ENCODE peak calls at places on chromosomes 3 and 15, in four cellular contexts. L is SK-N-SH, C is GM12892, W is H1. K is an unnamed sample.

GRCh38 chr15:89419370-89419984 is 76.9 kb downstream of the RHCG start:
- DNase-seq in L (no peak), C (no peak), W (no peak), K (no peak)

GRCh38 chr15:57806003-57806402 is 99.5 kb downstream of the POLR2M start:
- DNase-seq in L (peak; percentile 38), C (no peak), W (no peak), K (no peak)

GRCh38 chr3:128496602-128497304 is 3.8 kb upstream of the GATA2 start:
- DNase-seq in L (peak; percentile 73), C (no peak), W (no peak), K (no peak)

GRCh38 chr3:16482770-16483531 is 30.5 kb downstream of the RFTN1 start:
- DNase-seq in L (no peak), C (no peak), W (peak; percentile 64), K (no peak)

GRCh38 chr3:116770815-116771450 is 61.4 kb downstream of the TUSC7 start:
- DNase-seq in L (peak; percentile 55), C (peak; percentile 9), W (peak; percentile 60), K (peak; percentile 17)

GRCh38 chr15:101128696-101129095 is 123.2 kb downstream of the CHSY1 start:
- DNase-seq in L (no peak), C (no peak), W (no peak), K (no peak)

GRCh38 chr15:93028632-93029612 is 60.1 kb downstream of the RGMA start:
- DNase-seq in L (no peak), C (no peak), W (no peak), K (no peak)

GRCh38 chr15:32843211-32843907 is 125.6 kb downstream of the GREM1 start:
- DNase-seq in L (no peak), C (no peak), W (no peak), K (no peak)

GRCh38 chr3:159828542-159828943 is 160.1 kb upstream of the IL12A start:
- DNase-seq in L (peak; percentile 74), C (no peak), W (no peak), K (peak; percentile 21)

GRCh38 chr3:58999134-58999778 is 50.6 kb downstream of the CFAP20DC start:
- DNase-seq in L (no peak), C (no peak), W (no peak), K (no peak)

GRCh38 chr15:85607842-85608241 is 186.9 kb downstream of the KLHL25 start:
- DNase-seq in L (no peak), C (no peak), W (no peak), K (no peak)

GRCh38 chr3:13018039-13018431 is 55.2 kb downstream of the IQSEC1 start:
- DNase-seq in L (peak; percentile 87), C (no peak), W (no peak), K (no peak)

GRCh38 chr3:140376136-140376889 is 301.6 kb upstream of the TRIM42 start:
- DNase-seq in L (no peak), C (no peak), W (no peak), K (no peak)

GRCh38 chr15:23857028-23857641 is 170.0 kb upstream of the NDN start:
- DNase-seq in L (peak; percentile 30), C (no peak), W (no peak), K (no peak)

GRCh38 chr3:38739396-38739689 is 76.7 kb downstream of the SCN10A start:
- DNase-seq in L (no peak), C (no peak), W (no peak), K (no peak)

GRCh38 chr3:45950686-45951600 is 7.7 kb downstream of the CXCR6 start:
- DNase-seq in L (no peak), C (no peak), W (no peak), K (no peak)

GRCh38 chr15:81851307-81851706 is 194.5 kb downstream of the MEX3B start:
- DNase-seq in L (no peak), C (no peak), W (no peak), K (no peak)

GRCh38 chr15:51030649-51031316 is 63.9 kb downstream of the TNFAIP8L3 start:
- DNase-seq in L (no peak), C (no peak), W (no peak), K (no peak)

GRCh38 chr3:76436895-76437294 is 603.0 kb upstream of the ROBO2 start:
- DNase-seq in L (no peak), C (no peak), W (no peak), K (no peak)

GRCh38 chr3:49771340-49771938 is 14.9 kb downstream of the IP6K1 start:
- DNase-seq in L (no peak), C (no peak), W (no peak), K (no peak)

GRCh38 chr3:161070252-161070930 is 34.8 kb downstream of the B3GALNT1 start:
- DNase-seq in L (no peak), C (no peak), W (no peak), K (no peak)

GRCh38 chr15:80984856-80985255 is 4.8 kb downstream of the MESD start:
- DNase-seq in L (no peak), C (no peak), W (no peak), K (no peak)

GRCh38 chr3:48273594-48274211 is 32.8 kb downstream of the ZNF589 start:
- DNase-seq in L (peak; percentile 85), C (peak; percentile 60), W (peak; percentile 39), K (peak; percentile 56)

GRCh38 chr3:19937459-19938362 is 3.7 kb upstream of the EFHB start:
- DNase-seq in L (no peak), C (no peak), W (no peak), K (no peak)

GRCh38 chr3:179885950-179886349 is 150.8 kb downstream of the PEX5L start:
- DNase-seq in L (no peak), C (no peak), W (no peak), K (no peak)

GRCh38 chr3:182921665-182922355 is 58.5 kb downstream of the DCUN1D1 start:
- DNase-seq in L (no peak), C (no peak), W (no peak), K (no peak)

GRCh38 chr3:182919866-182920357 is 60.4 kb downstream of the DCUN1D1 start:
- DNase-seq in L (no peak), C (no peak), W (no peak), K (no peak)

GRCh38 chr3:182925330-182925943 is 54.9 kb downstream of the DCUN1D1 start:
- DNase-seq in L (no peak), C (peak; percentile 29), W (no peak), K (peak; percentile 8)

GRCh38 chr3:182917134-182917533 is 63.2 kb downstream of the DCUN1D1 start:
- DNase-seq in L (no peak), C (no peak), W (no peak), K (no peak)

DNA sequence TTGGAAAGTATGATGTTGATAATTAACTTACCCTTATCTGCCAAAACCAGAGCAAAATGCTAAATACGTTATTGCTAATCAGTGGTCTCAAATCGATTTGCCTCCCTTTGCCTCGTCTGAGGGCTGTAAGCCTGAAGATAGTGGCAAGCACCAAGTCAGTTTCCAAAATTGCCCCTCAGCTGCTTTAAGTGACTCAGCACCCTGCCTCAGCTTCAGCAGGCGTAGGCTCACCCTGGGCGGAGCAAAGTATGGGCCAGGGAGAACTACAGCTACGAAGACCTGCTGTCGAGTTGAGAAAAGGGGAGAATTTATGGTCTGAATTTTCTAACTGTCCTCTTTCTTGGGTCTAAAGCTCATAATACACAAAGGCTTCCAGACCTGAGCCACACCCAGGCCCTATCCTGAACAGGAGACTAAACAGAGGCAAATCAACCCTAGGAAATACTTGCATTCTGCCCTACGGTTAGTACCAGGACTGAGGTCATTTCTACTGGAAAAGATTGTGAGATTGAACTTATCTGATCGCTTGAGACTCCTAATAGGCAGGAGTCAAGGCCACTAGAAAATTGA is 59.7 kb downstream of the DCUN1D1 start:
- DNase-seq in L (no peak), C (no peak), W (peak; percentile 23), K (no peak)
- TF ChIP-seq TAF1 in L (no peak), C (no peak), W (no peak), K (no peak)

GRCh38 chr3:31230425-31230824 is 302.3 kb upstream of the STT3B start:
- DNase-seq in L (no peak), C (no peak), W (no peak), K (no peak)

GRCh38 chr3:31230834-31231233 is 301.9 kb upstream of the STT3B start:
- DNase-seq in L (no peak), C (no peak), W (no peak), K (no peak)

GRCh38 chr3:31235062-31235704 is 297.5 kb upstream of the STT3B start:
- DNase-seq in L (peak; percentile 75), C (no peak), W (no peak), K (no peak)

GRCh38 chr3:31232049-31233040 is 300.4 kb upstream of the STT3B start:
- DNase-seq in L (no peak), C (no peak), W (no peak), K (no peak)

DNA sequence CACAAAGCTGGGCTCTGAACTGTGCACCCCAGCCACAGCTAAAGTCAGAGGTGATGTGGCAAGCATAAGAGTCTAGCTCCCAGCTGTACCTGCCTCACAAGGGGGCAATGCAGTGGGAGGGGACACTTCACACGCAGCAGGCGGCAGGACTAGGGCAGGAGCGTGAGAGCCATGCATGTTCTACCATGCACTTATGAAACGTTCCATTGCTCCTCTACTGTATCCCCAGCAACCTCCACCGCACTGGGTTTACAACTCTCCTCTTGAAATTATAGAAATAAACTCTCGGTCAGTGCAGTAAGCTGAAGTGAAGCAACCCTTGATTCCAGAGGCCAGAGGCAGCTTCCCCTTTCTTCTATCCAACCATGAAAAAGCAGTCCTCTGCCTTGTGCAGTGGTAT is 298.6 kb upstream of the STT3B start:
- DNase-seq in L (peak; percentile 8), C (no peak), W (no peak), K (no peak)
- TF ChIP-seq TAF1 in L (no peak), C (no peak), W (no peak), K (no peak)

GRCh38 chr3:174409085-174409743 is 449.9 kb upstream of the NAALADL2 start:
- DNase-seq in L (peak; percentile 12), C (no peak), W (no peak), K (no peak)
- TF ChIP-seq TAF1 in L (no peak), C (no peak), W (no peak), K (no peak)

GRCh38 chr3:129622933-129623332 is 16.5 kb upstream of the PLXND1 start:
- DNase-seq in L (no peak), C (no peak), W (no peak), K (no peak)

GRCh38 chr3:129624347-129625070 is 18.0 kb upstream of the PLXND1 start:
- DNase-seq in L (no peak), C (no peak), W (no peak), K (no peak)

GRCh38 chr3:129625071-129625874 is 18.8 kb upstream of the PLXND1 start:
- DNase-seq in L (peak; percentile 47), C (peak; percentile 19), W (no peak), K (peak; percentile 15)

GRCh38 chr3:129622418-129622872 is 16.0 kb upstream of the PLXND1 start:
- DNase-seq in L (no peak), C (no peak), W (no peak), K (no peak)

DNA sequence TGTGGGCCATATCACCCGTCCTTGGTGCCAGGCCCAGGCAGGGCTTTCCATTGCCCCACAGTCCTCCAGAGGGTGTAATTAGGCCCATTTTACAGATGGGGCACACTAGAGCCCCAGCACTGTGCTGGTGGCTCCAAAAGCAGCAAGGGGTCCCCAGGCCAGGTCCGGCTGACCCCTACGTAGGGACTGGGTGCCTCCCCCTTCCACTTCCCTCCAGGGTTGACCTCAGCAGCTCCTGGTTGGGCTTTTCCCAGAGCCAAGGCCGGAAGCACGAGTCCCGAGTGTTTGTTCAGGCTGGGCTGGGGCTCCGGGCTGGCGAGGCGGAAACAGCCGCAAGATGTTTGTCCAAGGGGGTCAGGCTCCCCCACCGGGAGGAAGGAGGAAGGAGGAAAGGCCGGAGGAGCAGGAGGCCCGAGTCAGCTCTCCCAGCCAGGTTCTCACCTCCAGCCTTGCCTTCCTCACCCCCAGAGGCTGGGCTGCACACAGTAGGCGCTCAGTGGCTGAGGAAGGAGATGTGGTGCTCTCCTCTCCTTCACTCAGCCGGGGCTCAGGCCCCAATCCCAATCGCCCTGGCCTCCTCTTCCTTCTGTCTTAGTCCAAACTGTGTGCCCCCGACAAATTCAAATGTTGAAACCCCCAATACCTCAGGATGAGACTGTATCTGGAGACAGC is 17.1 kb upstream of the PLXND1 start:
- DNase-seq in L (peak; percentile 27), C (peak; percentile 15), W (no peak), K (peak; percentile 2)
- TF ChIP-seq TAF1 in L (no peak), C (no peak), W (no peak), K (no peak)